ENCODE peak calls at places on chromosome X, in eight cellular contexts. R is mucosa of descending colon, Y is endodermal cell, N is suprapubic skin, Q is endothelial cell, B is SK-N-SH, F is choroid plexus epithelial cell, S is A549. T is an unnamed sample.
A peak's percentile ranks its signal among the peaks of the same experiment; 100 is the strongest.

GRCh38 chrX:120463241-120463640 is 5.9 kb downstream of the LAMP2 start:
- DNase-seq in Y (no peak), B (no peak), F (peak; percentile 87), R (no peak), Q (no peak), S (no peak), N (no peak), T (no peak)

GRCh38 chrX:118976599-118977340 is 2.4 kb downstream of the LONRF3 start:
- DNase-seq in Y (peak; percentile 54), B (peak; percentile 61), Q (peak; percentile 7), N (peak; percentile 76), S (peak; percentile 61), R (peak; percentile 89), F (no peak), T (peak; percentile 85)

GRCh38 chrX:48726596-48726995 is 30.1 kb downstream of the SUV39H1 start:
- DNase-seq in N (no peak), Q (no peak), S (no peak), Y (no peak), R (no peak), B (no peak), F (no peak), T (no peak)

GRCh38 chrX:2960861-2961515 is 31.8 kb upstream of the ARSD start:
- DNase-seq in Q (no peak), S (no peak), R (no peak), Y (peak; percentile 86), B (no peak), N (no peak), F (no peak), T (no peak)

GRCh38 chrX:150421816-150422215 is 58.7 kb downstream of the MAMLD1 start:
- DNase-seq in Y (no peak), N (no peak), F (no peak), Q (no peak), R (no peak), B (no peak), S (no peak), T (no peak)

GRCh38 chrX:54529166-54529558 is 857 bp upstream of the GNL3L start:
- DNase-seq in R (no peak), Y (no peak), N (no peak), F (no peak), Q (no peak), B (no peak), S (no peak), T (no peak)

GRCh38 chrX:65127804-65128203 is 151.6 kb upstream of the ZC4H2 start:
- DNase-seq in Y (no peak), F (no peak), Q (no peak), R (no peak), S (no peak), B (no peak), N (no peak), T (no peak)

GRCh38 chrX:29376584-29376983 is 789.3 kb downstream of the IL1RAPL1 start:
- DNase-seq in S (no peak), Q (no peak), B (no peak), R (no peak), N (no peak), F (no peak), Y (no peak), T (no peak)

GRCh38 chrX:72203421-72203820 is 21.9 kb downstream of the PIN4 start:
- DNase-seq in F (no peak), R (no peak), N (no peak), B (no peak), Q (no peak), S (no peak), Y (no peak), T (no peak)

GRCh38 chrX:149497626-149498025 is 7.5 kb downstream of the IDS start:
- DNase-seq in Q (no peak), B (no peak), Y (no peak), F (peak; percentile 43), N (no peak), R (no peak), S (no peak), T (no peak)

GRCh38 chrX:1009771-1010170 is 202.7 kb downstream of the CRLF2 start:
- DNase-seq in R (no peak), S (no peak), Y (no peak), B (no peak), F (no peak), N (peak; percentile 78), Q (no peak), T (peak; percentile 48)

GRCh38 chrX:26109142-26109541 is 29.0 kb upstream of the MAGEB18 start:
- DNase-seq in R (no peak), F (no peak), Q (no peak), S (no peak), Y (no peak), N (no peak), B (no peak), T (no peak)

GRCh38 chrX:153400146-153401132 is 711 bp downstream of the PNMA6E start:
- DNase-seq in Y (peak; percentile 86), R (peak; percentile 40), B (peak; percentile 88), Q (peak; percentile 66), N (no peak), F (peak; percentile 29), S (peak; percentile 68), T (peak; percentile 76)

GRCh38 chrX:40278340-40279090 is 180.8 kb upstream of the BCOR start:
- DNase-seq in R (no peak), N (no peak), Y (no peak), F (peak; percentile 28), B (no peak), S (no peak), Q (no peak), T (no peak)

GRCh38 chrX:10618911-10619310 is 1.5 kb downstream of the MID1 start:
- DNase-seq in N (no peak), R (peak; percentile 25), F (no peak), Y (no peak), S (no peak), Q (no peak), B (no peak), T (no peak)

GRCh38 chrX:154804957-154805695 is at the start of gene MPP1:
- DNase-seq in S (peak; percentile 68), F (peak; percentile 79), N (peak; percentile 80), B (peak; percentile 89), Q (peak; percentile 65), Y (peak; percentile 87), R (peak; percentile 89), T (peak; percentile 88)

GRCh38 chrX:131763674-131764073 is 219.8 kb downstream of the OR13H1 start:
- DNase-seq in S (peak; percentile 69), B (peak; percentile 29), Q (no peak), N (no peak), Y (no peak), F (no peak), R (no peak), T (no peak)

GRCh38 chrX:131764224-131764623 is 220.3 kb downstream of the OR13H1 start:
- DNase-seq in Q (no peak), F (no peak), Y (no peak), B (no peak), S (no peak), R (no peak), N (no peak), T (no peak)

DNA sequence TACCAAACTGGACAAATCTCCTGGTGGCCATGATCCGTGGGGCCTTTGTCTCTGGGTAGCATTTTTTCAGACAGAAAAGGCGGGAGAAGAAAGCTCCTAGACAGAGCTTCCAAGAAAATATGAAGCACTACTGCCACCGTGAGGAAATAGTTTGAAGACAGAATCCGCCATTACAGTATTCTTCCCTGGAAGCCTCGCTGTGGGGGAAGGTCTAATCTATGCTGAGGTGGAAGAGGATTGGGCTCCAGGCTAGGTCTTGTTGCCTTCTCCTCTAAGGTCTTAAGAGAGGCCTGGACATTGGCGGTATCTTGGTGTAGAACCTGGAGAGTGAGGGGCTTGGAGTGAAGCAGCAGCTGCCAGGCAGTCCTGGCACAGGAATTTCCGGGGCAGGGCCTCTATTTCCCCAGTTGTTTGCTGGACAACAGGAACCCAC is 218.9 kb downstream of the OR13H1 start:
- DNase-seq in F (no peak), Y (no peak), S (peak; percentile 66), B (peak; percentile 50), R (no peak), N (no peak), Q (peak; percentile 3), T (no peak)
- TF ChIP-seq CTCF in F (no peak), Y (peak; percentile 49), S (peak; percentile 66), B (peak; percentile 66), R (no peak), N (peak; percentile 40), Q (no peak), T (no peak)

GRCh38 chrX:42241421-42241820 is 318.1 kb upstream of the CASK start:
- DNase-seq in N (no peak), Y (no peak), B (no peak), Q (no peak), F (peak; percentile 5), S (no peak), R (no peak), T (no peak)

GRCh38 chrX:42242044-42242443 is 318.7 kb upstream of the CASK start:
- DNase-seq in B (no peak), F (no peak), N (no peak), Y (no peak), S (no peak), R (no peak), Q (no peak), T (no peak)

DNA sequence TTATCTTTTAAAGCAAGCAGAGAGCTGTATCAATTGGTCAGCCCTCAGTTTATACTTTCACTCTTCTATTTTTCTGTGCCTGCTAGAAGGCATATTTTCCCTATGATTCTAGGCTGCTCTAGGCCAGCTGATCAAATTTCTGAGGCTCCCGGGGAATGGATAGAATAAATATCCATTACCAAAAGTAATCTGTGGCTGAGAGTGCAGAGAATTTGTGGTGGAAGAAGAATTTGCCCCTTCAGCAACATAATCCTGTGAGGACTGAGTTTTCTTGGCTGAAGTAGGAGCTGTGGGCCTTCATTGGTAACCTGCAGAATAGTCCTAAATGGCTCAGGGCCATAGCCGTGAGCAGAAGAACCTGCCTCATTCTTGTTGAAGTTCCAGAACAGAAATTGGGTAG is 314.6 kb upstream of the CASK start:
- DNase-seq in B (no peak), Q (no peak), F (peak; percentile 4), Y (no peak), N (no peak), S (no peak), R (no peak), T (no peak)
- TF ChIP-seq CTCF in B (no peak), Q (no peak), F (no peak), Y (no peak), N (no peak), S (no peak), R (no peak), T (no peak)

GRCh38 chrX:107721966-107722707 is 53.5 kb downstream of the TSC22D3 start:
- DNase-seq in R (no peak), S (no peak), F (no peak), Q (no peak), N (no peak), Y (no peak), B (no peak), T (no peak)
- TF ChIP-seq CTCF in R (no peak), S (no peak), F (no peak), Q (no peak), N (no peak), Y (no peak), B (no peak), T (no peak)

DNA sequence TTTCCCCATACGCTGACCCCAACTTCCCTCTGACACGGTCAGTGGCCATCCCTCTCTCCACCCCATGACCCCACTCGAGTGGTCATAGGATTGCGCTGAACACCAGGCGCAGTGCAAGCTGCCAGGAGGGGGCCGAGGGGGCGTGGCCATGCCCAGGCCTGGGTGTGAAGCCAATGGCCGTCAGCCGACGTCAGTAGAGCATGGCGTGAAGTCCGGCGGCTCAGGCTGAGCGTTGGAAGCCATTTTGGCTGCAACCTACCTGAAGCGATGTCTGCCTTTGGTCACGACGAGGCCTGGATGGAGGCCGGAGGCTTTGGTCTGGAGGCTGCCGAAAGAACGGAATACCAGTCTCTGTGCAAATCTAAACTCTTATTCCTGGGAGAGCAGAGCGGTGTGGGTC is at the start of gene RAB41:
- DNase-seq in F (no peak), N (no peak), Q (no peak), Y (no peak), B (no peak), R (no peak), S (no peak), T (no peak)
- TF ChIP-seq CTCF in F (no peak), N (no peak), Q (no peak), Y (no peak), B (no peak), R (no peak), S (no peak), T (no peak)